ENCODE peak calls at places on chromosomes 5 and 9, in ten cellular contexts. P is CD14-positive monocyte, D is HepG2, A is fibroblast of the aortic adventitia, Y is GM12865, Q is Calu3, H is body of pancreas, T is heart left ventricle, S is IMR-90, Z is Peyer's patch. E is an unnamed sample.

GRCh38 chr5:150846651-150847333 is 471 bp downstream of the IRGM start:
- DNase-seq in P (peak), D (peak), A (peak), Y (peak), Q (peak), H (peak), T (peak), S (peak), Z (peak), E (peak)

GRCh38 chr5:115450741-115451140 is 93.8 kb downstream of the FEM1C start:
- DNase-seq in P (no peak), D (no peak), A (peak), Y (peak), Q (no peak), H (peak), T (no peak), S (peak), Z (no peak), E (peak)

GRCh38 chr9:1354066-1354465 is 303.9 kb downstream of the DMRT2 start:
- DNase-seq in P (no peak), D (no peak), A (no peak), Y (no peak), Q (no peak), H (no peak), T (no peak), S (no peak), Z (no peak), E (no peak)

GRCh38 chr9:113617550-113617949 is 154.0 kb downstream of the RGS3 start:
- DNase-seq in P (no peak), D (no peak), A (no peak), Y (no peak), Q (no peak), H (no peak), T (no peak), S (no peak), Z (no peak), E (no peak)

GRCh38 chr9:111632051-111632450 is 917 bp downstream of the DNAJC25 start:
- DNase-seq in P (no peak), D (peak), A (no peak), Y (peak), Q (no peak), H (no peak), T (no peak), S (no peak), Z (no peak), E (peak)

GRCh38 chr9:22514866-22515265 is 68.2 kb downstream of the DMRTA1 start:
- DNase-seq in P (no peak), D (no peak), A (no peak), Y (no peak), Q (no peak), H (no peak), T (no peak), S (no peak), Z (no peak), E (no peak)

GRCh38 chr5:2750026-2750757 is 1.3 kb downstream of the IRX2 start:
- DNase-seq in P (no peak), D (no peak), A (peak), Y (no peak), Q (no peak), H (no peak), T (no peak), S (no peak), Z (no peak), E (no peak)

GRCh38 chr5:135052511-135053145 is 18.6 kb upstream of the PITX1 start:
- DNase-seq in P (no peak), D (no peak), A (no peak), Y (no peak), Q (no peak), H (no peak), T (no peak), S (no peak), Z (no peak), E (no peak)

GRCh38 chr9:17627641-17628040 is 48.8 kb downstream of the SH3GL2 start:
- DNase-seq in P (no peak), D (no peak), A (no peak), Y (no peak), Q (no peak), H (no peak), T (no peak), S (peak), Z (no peak), E (no peak)

GRCh38 chr9:17137576-17137975 is 2.7 kb downstream of the CNTLN start:
- DNase-seq in P (no peak), D (no peak), A (peak), Y (no peak), Q (no peak), H (no peak), T (no peak), S (peak), Z (no peak), E (no peak)

GRCh38 chr9:117247271-117247670 is 167.6 kb downstream of the ASTN2 start:
- DNase-seq in P (no peak), D (peak), A (no peak), Y (peak), Q (no peak), H (peak), T (no peak), S (no peak), Z (no peak), E (peak)

GRCh38 chr5:3801967-3802366 is 206.3 kb downstream of the IRX1 start:
- DNase-seq in P (no peak), D (no peak), A (no peak), Y (no peak), Q (no peak), H (no peak), T (no peak), S (no peak), Z (no peak), E (no peak)

GRCh38 chr9:86713456-86713855 is 233.8 kb downstream of the GAS1 start:
- DNase-seq in P (no peak), D (no peak), A (peak), Y (no peak), Q (no peak), H (no peak), T (no peak), S (peak), Z (no peak), E (no peak)

GRCh38 chr5:144202072-144202471 is 31.4 kb downstream of the KCTD16 start:
- DNase-seq in P (no peak), D (no peak), A (peak), Y (no peak), Q (no peak), H (no peak), T (no peak), S (no peak), Z (no peak), E (no peak)

GRCh38 chr9:84111726-84112125 is 131.1 kb downstream of the RMI1 start:
- DNase-seq in P (no peak), D (no peak), A (peak), Y (no peak), Q (no peak), H (no peak), T (no peak), S (no peak), Z (no peak), E (no peak)

GRCh38 chr5:107937198-107937597 is 266.5 kb upstream of the EFNA5 start:
- DNase-seq in P (no peak), D (no peak), A (no peak), Y (no peak), Q (no peak), H (no peak), T (no peak), S (no peak), Z (no peak), E (no peak)

GRCh38 chr9:129442791-129443511 is 177.9 kb downstream of the C9orf50 start:
- DNase-seq in P (no peak), D (peak), A (no peak), Y (no peak), Q (no peak), H (peak), T (no peak), S (no peak), Z (no peak), E (no peak)

GRCh38 chr5:178279723-178280438 is 47.3 kb upstream of the PHYKPL start:
- DNase-seq in P (peak), D (peak), A (peak), Y (peak), Q (peak), H (peak), T (peak), S (peak), Z (peak), E (peak)

GRCh38 chr5:13567819-13568218 is 376.7 kb downstream of the DNAH5 start:
- DNase-seq in P (no peak), D (no peak), A (peak), Y (no peak), Q (no peak), H (no peak), T (no peak), S (peak), Z (no peak), E (no peak)

GRCh38 chr5:54289769-54290168 is 20.6 kb downstream of the ARL15 start:
- DNase-seq in P (no peak), D (no peak), A (no peak), Y (no peak), Q (no peak), H (no peak), T (no peak), S (no peak), Z (no peak), E (no peak)

GRCh38 chr9:108468364-108468763 is 387.4 kb downstream of the ACTL7B start:
- DNase-seq in P (no peak), D (no peak), A (no peak), Y (peak), Q (peak), H (no peak), T (no peak), S (peak), Z (no peak), E (peak)
- TF ChIP-seq CTCF in P (peak), D (peak), A (peak), Y (peak), Q (no peak), H (no peak), T (peak), S (peak), Z (peak), E (no peak)

DNA sequence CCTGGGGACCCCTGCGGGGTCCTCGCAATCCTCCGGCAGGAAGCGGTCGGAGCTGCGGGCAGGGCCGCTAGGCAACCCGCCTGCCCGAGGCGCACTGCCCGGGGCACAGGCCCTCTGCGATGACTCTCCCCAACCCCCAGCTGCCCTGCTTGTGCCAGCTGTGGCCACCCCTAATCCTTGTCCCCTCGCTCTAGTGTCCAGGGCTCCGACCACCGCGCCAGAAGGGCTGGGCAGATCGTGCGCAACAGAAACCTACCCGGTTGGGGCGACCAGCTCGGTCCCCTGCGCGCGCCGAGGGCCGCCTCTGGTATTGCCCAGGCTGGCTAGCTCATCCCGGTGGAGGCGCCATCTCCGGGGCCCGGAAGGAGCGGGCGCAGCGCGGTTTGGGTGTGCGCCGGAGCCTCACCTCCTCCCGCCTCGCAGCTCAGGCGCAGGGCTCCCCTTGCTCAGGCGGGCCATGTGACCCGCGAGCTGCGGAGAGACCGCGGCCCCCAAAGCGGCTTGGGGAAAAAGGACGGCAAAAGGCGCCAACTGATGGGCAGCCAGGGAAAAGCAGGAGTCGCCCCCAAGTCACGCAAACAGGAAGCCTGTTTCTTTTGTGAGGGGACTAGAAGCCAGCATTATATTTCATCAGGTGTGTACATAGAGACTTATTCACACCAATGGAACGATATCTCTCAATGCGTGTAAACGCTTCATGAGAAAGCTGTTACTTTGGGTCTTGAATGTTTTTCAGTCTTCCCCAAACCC is 46.8 kb upstream of the RNF20 start:
- DNase-seq in P (no peak), D (no peak), A (peak), Y (no peak), Q (peak), H (peak), T (peak), S (peak), Z (no peak), E (no peak)
- TF ChIP-seq CTCF in P (no peak), D (no peak), A (no peak), Y (no peak), Q (no peak), H (no peak), T (no peak), S (peak), Z (peak), E (no peak)

DNA sequence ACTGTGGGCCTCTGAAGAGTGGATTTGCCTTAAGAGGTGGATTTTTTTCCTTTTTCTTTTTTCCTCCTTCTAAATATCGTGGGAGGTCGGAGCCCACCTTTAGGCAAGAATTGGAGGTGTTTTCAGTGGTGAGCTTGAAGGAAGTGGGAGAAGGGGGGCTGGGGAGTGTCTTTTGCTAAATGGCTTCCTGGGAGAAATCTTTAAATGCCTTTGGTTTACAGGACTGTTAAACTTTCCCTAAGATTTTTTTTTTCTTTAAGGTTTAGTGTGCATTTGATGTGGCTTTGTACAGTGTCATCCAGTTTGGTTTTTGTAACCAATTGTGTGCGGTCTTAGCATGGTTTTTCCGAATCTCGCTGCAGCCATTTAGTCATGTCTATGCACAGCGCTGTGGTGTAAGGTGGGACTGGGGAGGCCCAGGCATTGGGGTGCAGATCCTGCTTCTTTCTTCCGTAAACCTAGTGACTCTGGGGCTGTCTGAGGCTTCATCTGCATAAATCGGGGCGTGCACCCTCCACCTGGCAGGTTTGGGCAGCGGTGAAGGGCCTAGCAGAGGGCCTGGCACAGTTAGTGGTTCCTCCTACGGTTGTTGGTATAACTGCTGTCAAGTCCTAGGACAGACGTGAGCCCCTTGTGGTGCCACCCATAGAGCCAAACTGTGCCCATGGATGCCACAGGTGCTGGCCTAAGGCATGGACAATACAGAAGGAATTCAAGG is 1.3 kb downstream of the PRRC2B start:
- DNase-seq in P (peak), D (no peak), A (peak), Y (peak), Q (no peak), H (peak), T (no peak), S (no peak), Z (peak), E (peak)
- TF ChIP-seq CTCF in P (no peak), D (no peak), A (no peak), Y (no peak), Q (no peak), H (no peak), T (no peak), S (no peak), Z (no peak), E (no peak)

DNA sequence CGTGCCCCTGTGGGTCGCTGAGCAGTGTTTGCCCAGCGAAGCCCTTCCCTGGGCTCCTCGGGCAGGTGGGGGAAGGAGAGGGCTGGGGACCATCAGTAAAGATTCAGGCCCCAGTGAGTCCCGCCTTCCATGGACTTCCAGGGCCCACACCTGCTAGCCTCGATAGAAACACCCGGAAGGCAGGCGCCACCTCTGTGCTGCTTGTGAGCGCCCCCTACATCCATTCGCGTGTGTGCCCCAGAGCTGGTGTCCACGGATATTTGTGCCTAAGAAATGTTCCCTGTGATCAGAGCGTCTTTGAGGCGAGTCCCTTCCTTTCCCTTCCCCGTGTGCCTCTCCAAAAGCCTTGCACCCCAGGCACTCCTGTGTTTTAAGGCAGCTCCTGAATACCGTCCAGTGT is 101.2 kb downstream of the COL5A1 start:
- DNase-seq in P (no peak), D (no peak), A (no peak), Y (no peak), Q (no peak), H (no peak), T (no peak), S (no peak), Z (no peak), E (no peak)
- TF ChIP-seq CTCF in P (no peak), D (peak), A (no peak), Y (no peak), Q (no peak), H (no peak), T (no peak), S (peak), Z (no peak), E (no peak)

GRCh38 chr5:37837101-37838032 is 2.5 kb downstream of the GDNF start:
- DNase-seq in P (no peak), D (no peak), A (peak), Y (peak), Q (peak), H (peak), T (peak), S (peak), Z (peak), E (peak)
- TF ChIP-seq CTCF in P (peak), D (peak), A (peak), Y (peak), Q (peak), H (peak), T (peak), S (peak), Z (peak), E (peak)